ENCODE peak calls at places on chromosome 3, in seven cellular contexts. One of them, this sample, is unnamed.
A peak's percentile ranks its signal among the peaks of the same experiment; 100 is the strongest.

GRCh38 chr3:183825380-183826161 is at the start of gene MAP6D1:
- DNase-seq in H9: peak; percentile 82
- DNase-seq in CD4-positive, alpha-beta T cell: no peak
- DNase-seq in CD14-positive monocyte: no peak
- DNase-seq in GM06990: peak; percentile 59
- DNase-seq in lower lobe of right lung: no peak
- DNase-seq in RWPE1: peak; percentile 38
- DNase-seq in this sample: peak; percentile 18

GRCh38 chr3:30729512-30729911 is 123.1 kb downstream of the TGFBR2 start:
- DNase-seq in H9: no peak
- DNase-seq in CD4-positive, alpha-beta T cell: no peak
- DNase-seq in CD14-positive monocyte: no peak
- DNase-seq in GM06990: no peak
- DNase-seq in lower lobe of right lung: no peak
- DNase-seq in RWPE1: no peak
- DNase-seq in this sample: no peak

GRCh38 chr3:123757281-123757940 is 126.7 kb downstream of the MYLK start:
- DNase-seq in H9: no peak
- DNase-seq in CD4-positive, alpha-beta T cell: no peak
- DNase-seq in CD14-positive monocyte: no peak
- DNase-seq in GM06990: no peak
- DNase-seq in lower lobe of right lung: peak; percentile 66
- DNase-seq in RWPE1: no peak
- DNase-seq in this sample: peak; percentile 11

GRCh38 chr3:115825046-115825445 is 201.7 kb downstream of the GAP43 start:
- DNase-seq in H9: no peak
- DNase-seq in CD4-positive, alpha-beta T cell: no peak
- DNase-seq in CD14-positive monocyte: no peak
- DNase-seq in GM06990: no peak
- DNase-seq in lower lobe of right lung: no peak
- DNase-seq in RWPE1: peak; percentile 11
- DNase-seq in this sample: peak; percentile 95

GRCh38 chr3:7195934-7196333 is 335.0 kb downstream of the GRM7 start:
- DNase-seq in H9: no peak
- DNase-seq in CD4-positive, alpha-beta T cell: no peak
- DNase-seq in CD14-positive monocyte: no peak
- DNase-seq in GM06990: no peak
- DNase-seq in lower lobe of right lung: no peak
- DNase-seq in RWPE1: no peak
- DNase-seq in this sample: no peak

GRCh38 chr3:64342940-64343691 is 117.8 kb upstream of the PRICKLE2 start:
- DNase-seq in H9: no peak
- DNase-seq in CD4-positive, alpha-beta T cell: no peak
- DNase-seq in CD14-positive monocyte: no peak
- DNase-seq in GM06990: no peak
- DNase-seq in lower lobe of right lung: no peak
- DNase-seq in RWPE1: peak; percentile 78
- DNase-seq in this sample: peak; percentile 88

GRCh38 chr3:140007946-140008692 is 73.1 kb downstream of the CLSTN2 start:
- DNase-seq in H9: no peak
- DNase-seq in CD4-positive, alpha-beta T cell: no peak
- DNase-seq in CD14-positive monocyte: no peak
- DNase-seq in GM06990: no peak
- DNase-seq in lower lobe of right lung: no peak
- DNase-seq in RWPE1: no peak
- DNase-seq in this sample: no peak

GRCh38 chr3:71536376-71536965 is 47.1 kb downstream of the FOXP1 start:
- DNase-seq in H9: no peak
- DNase-seq in CD4-positive, alpha-beta T cell: no peak
- DNase-seq in CD14-positive monocyte: no peak
- DNase-seq in GM06990: no peak
- DNase-seq in lower lobe of right lung: no peak
- DNase-seq in RWPE1: peak; percentile 36
- DNase-seq in this sample: peak; percentile 93

GRCh38 chr3:140242818-140243276 is 307.9 kb downstream of the CLSTN2 start:
- DNase-seq in H9: no peak
- DNase-seq in CD4-positive, alpha-beta T cell: no peak
- DNase-seq in CD14-positive monocyte: no peak
- DNase-seq in GM06990: no peak
- DNase-seq in lower lobe of right lung: no peak
- DNase-seq in RWPE1: peak; percentile 13
- DNase-seq in this sample: peak; percentile 69

GRCh38 chr3:11690863-11691833 is 47.4 kb upstream of the VGLL4 start:
- DNase-seq in H9: no peak
- DNase-seq in CD4-positive, alpha-beta T cell: no peak
- DNase-seq in CD14-positive monocyte: no peak
- DNase-seq in GM06990: no peak
- DNase-seq in lower lobe of right lung: no peak
- DNase-seq in RWPE1: peak; percentile 40
- DNase-seq in this sample: peak; percentile 71

GRCh38 chr3:48852151-48852550 is 4.5 kb upstream of the PRKAR2A start:
- DNase-seq in H9: no peak
- DNase-seq in CD4-positive, alpha-beta T cell: no peak
- DNase-seq in CD14-positive monocyte: no peak
- DNase-seq in GM06990: no peak
- DNase-seq in lower lobe of right lung: peak; percentile 10
- DNase-seq in RWPE1: no peak
- DNase-seq in this sample: no peak

GRCh38 chr3:46642971-46643370 is 30.6 kb downstream of the FAM240A start:
- DNase-seq in H9: no peak
- DNase-seq in CD4-positive, alpha-beta T cell: no peak
- DNase-seq in CD14-positive monocyte: no peak
- DNase-seq in GM06990: no peak
- DNase-seq in lower lobe of right lung: no peak
- DNase-seq in RWPE1: no peak
- DNase-seq in this sample: no peak

GRCh38 chr3:136819784-136820640 is 1.1 kb downstream of the SLC35G2 start:
- DNase-seq in H9: peak; percentile 80
- DNase-seq in CD4-positive, alpha-beta T cell: no peak
- DNase-seq in CD14-positive monocyte: no peak
- DNase-seq in GM06990: peak; percentile 34
- DNase-seq in lower lobe of right lung: peak; percentile 71
- DNase-seq in RWPE1: peak; percentile 46
- DNase-seq in this sample: peak; percentile 62

GRCh38 chr3:69079269-69080159 is 651 bp downstream of the UBA3 start:
- DNase-seq in H9: peak; percentile 33
- DNase-seq in CD4-positive, alpha-beta T cell: no peak
- DNase-seq in CD14-positive monocyte: peak; percentile 44
- DNase-seq in GM06990: peak; percentile 44
- DNase-seq in lower lobe of right lung: no peak
- DNase-seq in RWPE1: peak; percentile 14
- DNase-seq in this sample: no peak

GRCh38 chr3:30549600-30549999 is 56.8 kb upstream of the TGFBR2 start:
- DNase-seq in H9: peak; percentile 65
- DNase-seq in CD4-positive, alpha-beta T cell: no peak
- DNase-seq in CD14-positive monocyte: no peak
- DNase-seq in GM06990: no peak
- DNase-seq in lower lobe of right lung: no peak
- DNase-seq in RWPE1: no peak
- DNase-seq in this sample: no peak

GRCh38 chr3:12707425-12707824 is 43.5 kb upstream of the RAF1 start:
- DNase-seq in H9: no peak
- DNase-seq in CD4-positive, alpha-beta T cell: no peak
- DNase-seq in CD14-positive monocyte: no peak
- DNase-seq in GM06990: no peak
- DNase-seq in lower lobe of right lung: no peak
- DNase-seq in RWPE1: no peak
- DNase-seq in this sample: peak; percentile 13

GRCh38 chr3:87311309-87311708 is 34.9 kb upstream of the POU1F1 start:
- DNase-seq in H9: no peak
- DNase-seq in CD4-positive, alpha-beta T cell: no peak
- DNase-seq in CD14-positive monocyte: no peak
- DNase-seq in GM06990: no peak
- DNase-seq in lower lobe of right lung: no peak
- DNase-seq in RWPE1: no peak
- DNase-seq in this sample: peak; percentile 41

GRCh38 chr3:39413691-39414420 is 7.3 kb downstream of the RPSA start:
- DNase-seq in H9: no peak
- DNase-seq in CD4-positive, alpha-beta T cell: no peak
- DNase-seq in CD14-positive monocyte: no peak
- DNase-seq in GM06990: no peak
- DNase-seq in lower lobe of right lung: no peak
- DNase-seq in RWPE1: no peak
- DNase-seq in this sample: no peak

GRCh38 chr3:195203631-195204030 is 67.3 kb downstream of the XXYLT1 start:
- DNase-seq in H9: no peak
- DNase-seq in CD4-positive, alpha-beta T cell: no peak
- DNase-seq in CD14-positive monocyte: no peak
- DNase-seq in GM06990: no peak
- DNase-seq in lower lobe of right lung: no peak
- DNase-seq in RWPE1: no peak
- DNase-seq in this sample: no peak

GRCh38 chr3:97821413-97821809 is 400 bp upstream of the CRYBG3 start:
- DNase-seq in H9: peak; percentile 55
- DNase-seq in CD4-positive, alpha-beta T cell: no peak
- DNase-seq in CD14-positive monocyte: no peak
- DNase-seq in GM06990: no peak
- DNase-seq in lower lobe of right lung: peak; percentile 75
- DNase-seq in RWPE1: peak; percentile 13
- DNase-seq in this sample: peak; percentile 41

GRCh38 chr3:150184426-150185071 is 213.9 kb upstream of the PFN2 start:
- DNase-seq in H9: no peak
- DNase-seq in CD4-positive, alpha-beta T cell: no peak
- DNase-seq in CD14-positive monocyte: no peak
- DNase-seq in GM06990: no peak
- DNase-seq in lower lobe of right lung: no peak
- DNase-seq in RWPE1: peak; percentile 14
- DNase-seq in this sample: no peak

GRCh38 chr3:123346726-123347125 is 102.2 kb downstream of the ADCY5 start:
- DNase-seq in H9: no peak
- DNase-seq in CD4-positive, alpha-beta T cell: no peak
- DNase-seq in CD14-positive monocyte: peak; percentile 19
- DNase-seq in GM06990: no peak
- DNase-seq in lower lobe of right lung: no peak
- DNase-seq in RWPE1: no peak
- DNase-seq in this sample: no peak

GRCh38 chr3:82643948-82644347 is 882.5 kb upstream of the GBE1 start:
- DNase-seq in H9: peak; percentile 52
- DNase-seq in CD4-positive, alpha-beta T cell: no peak
- DNase-seq in CD14-positive monocyte: no peak
- DNase-seq in GM06990: no peak
- DNase-seq in lower lobe of right lung: no peak
- DNase-seq in RWPE1: no peak
- DNase-seq in this sample: peak; percentile 2

GRCh38 chr3:191246628-191247027 is 47.6 kb downstream of the OSTN start:
- DNase-seq in H9: no peak
- DNase-seq in CD4-positive, alpha-beta T cell: no peak
- DNase-seq in CD14-positive monocyte: no peak
- DNase-seq in GM06990: no peak
- DNase-seq in lower lobe of right lung: no peak
- DNase-seq in RWPE1: peak; percentile 67
- DNase-seq in this sample: peak; percentile 85

GRCh38 chr3:12959838-12960378 is 113.3 kb downstream of the IQSEC1 start:
- DNase-seq in H9: no peak
- DNase-seq in CD4-positive, alpha-beta T cell: no peak
- DNase-seq in CD14-positive monocyte: peak; percentile 68
- DNase-seq in GM06990: no peak
- DNase-seq in lower lobe of right lung: peak; percentile 65
- DNase-seq in RWPE1: no peak
- DNase-seq in this sample: no peak

GRCh38 chr3:58237940-58238681 is 519 bp downstream of the ABHD6 start:
- DNase-seq in H9: peak; percentile 47
- DNase-seq in CD4-positive, alpha-beta T cell: peak; percentile 34
- DNase-seq in CD14-positive monocyte: peak; percentile 62
- DNase-seq in GM06990: peak; percentile 62
- DNase-seq in lower lobe of right lung: peak; percentile 84
- DNase-seq in RWPE1: no peak
- DNase-seq in this sample: no peak

GRCh38 chr3:153180860-153181372 is 18.9 kb downstream of the RAP2B start:
- DNase-seq in H9: no peak
- DNase-seq in CD4-positive, alpha-beta T cell: no peak
- DNase-seq in CD14-positive monocyte: no peak
- DNase-seq in GM06990: no peak
- DNase-seq in lower lobe of right lung: no peak
- DNase-seq in RWPE1: no peak
- DNase-seq in this sample: no peak

GRCh38 chr3:77541203-77541922 is 501.5 kb downstream of the ROBO2 start:
- DNase-seq in H9: no peak
- DNase-seq in CD4-positive, alpha-beta T cell: no peak
- DNase-seq in CD14-positive monocyte: no peak
- DNase-seq in GM06990: no peak
- DNase-seq in lower lobe of right lung: no peak
- DNase-seq in RWPE1: no peak
- DNase-seq in this sample: no peak
- TF ChIP-seq CTCF in H9: no peak
- TF ChIP-seq CTCF in CD4-positive, alpha-beta T cell: no peak
- TF ChIP-seq CTCF in CD14-positive monocyte: no peak
- TF ChIP-seq CTCF in GM06990: no peak
- TF ChIP-seq CTCF in lower lobe of right lung: no peak
- TF ChIP-seq CTCF in RWPE1: no peak
- TF ChIP-seq CTCF in this sample: no peak

GRCh38 chr3:164375995-164376394 is 702.3 kb downstream of the SI start:
- DNase-seq in H9: no peak
- DNase-seq in CD4-positive, alpha-beta T cell: no peak
- DNase-seq in CD14-positive monocyte: no peak
- DNase-seq in GM06990: no peak
- DNase-seq in lower lobe of right lung: no peak
- DNase-seq in RWPE1: no peak
- DNase-seq in this sample: no peak
- TF ChIP-seq CTCF in H9: no peak
- TF ChIP-seq CTCF in CD4-positive, alpha-beta T cell: no peak
- TF ChIP-seq CTCF in CD14-positive monocyte: no peak
- TF ChIP-seq CTCF in GM06990: no peak
- TF ChIP-seq CTCF in lower lobe of right lung: no peak
- TF ChIP-seq CTCF in RWPE1: no peak
- TF ChIP-seq CTCF in this sample: no peak

DNA sequence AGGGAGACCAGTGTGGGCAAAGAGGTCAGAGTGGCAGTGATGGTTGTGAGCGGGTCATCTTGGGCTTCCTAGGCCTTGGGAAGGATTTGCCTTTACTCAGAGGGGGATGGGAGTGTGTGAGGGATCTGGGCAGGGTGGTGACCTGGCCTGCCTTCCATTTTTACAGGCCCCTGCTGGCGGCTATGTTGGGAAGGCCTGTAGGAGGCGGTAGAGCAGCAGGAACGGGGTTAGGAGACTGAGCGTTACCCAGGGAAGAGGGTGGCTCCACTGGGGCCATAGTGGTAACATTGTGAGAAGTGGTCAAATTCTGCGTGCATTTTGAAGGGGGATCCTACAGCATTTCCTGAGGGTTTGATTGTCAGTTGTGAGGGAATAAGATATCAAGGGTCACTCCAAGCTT is 307.3 kb upstream of the CTDSPL start:
- DNase-seq in H9: peak; percentile 67
- DNase-seq in CD4-positive, alpha-beta T cell: no peak
- DNase-seq in CD14-positive monocyte: no peak
- DNase-seq in GM06990: no peak
- DNase-seq in lower lobe of right lung: no peak
- DNase-seq in RWPE1: no peak
- DNase-seq in this sample: no peak
- TF ChIP-seq CTCF in H9: peak; percentile 79
- TF ChIP-seq CTCF in CD4-positive, alpha-beta T cell: no peak
- TF ChIP-seq CTCF in CD14-positive monocyte: no peak
- TF ChIP-seq CTCF in GM06990: peak; percentile 60
- TF ChIP-seq CTCF in lower lobe of right lung: no peak
- TF ChIP-seq CTCF in RWPE1: no peak
- TF ChIP-seq CTCF in this sample: no peak

DNA sequence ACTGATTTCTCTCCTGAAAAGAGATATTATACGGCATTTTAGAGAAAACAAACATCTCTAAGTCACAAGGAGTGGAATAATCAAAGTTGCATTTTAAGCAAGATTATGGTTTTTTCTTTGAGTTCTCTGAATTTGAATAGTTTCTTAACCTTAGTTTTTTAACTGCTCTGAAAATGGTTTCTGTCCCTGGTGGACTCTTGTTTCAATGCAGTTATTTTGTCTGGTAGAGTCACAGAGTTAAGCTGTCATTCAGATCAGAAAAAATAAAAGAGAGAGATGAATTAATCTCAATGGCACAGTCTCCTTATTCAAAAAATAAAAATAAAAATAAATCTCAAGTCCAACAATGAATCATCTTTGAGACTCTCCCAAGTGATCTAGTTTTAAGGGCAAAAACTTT is 19.0 kb downstream of the AGTR1 start:
- DNase-seq in H9: no peak
- DNase-seq in CD4-positive, alpha-beta T cell: no peak
- DNase-seq in CD14-positive monocyte: no peak
- DNase-seq in GM06990: no peak
- DNase-seq in lower lobe of right lung: no peak
- DNase-seq in RWPE1: no peak
- DNase-seq in this sample: no peak
- TF ChIP-seq CTCF in H9: no peak
- TF ChIP-seq CTCF in CD4-positive, alpha-beta T cell: no peak
- TF ChIP-seq CTCF in CD14-positive monocyte: no peak
- TF ChIP-seq CTCF in GM06990: no peak
- TF ChIP-seq CTCF in lower lobe of right lung: no peak
- TF ChIP-seq CTCF in RWPE1: no peak
- TF ChIP-seq CTCF in this sample: no peak

This sample was measured in astrocyte.